ENCODE peak calls at places on chromosome 6, in ten cellular contexts. Q is SW480; O is NCI-H2081 treated with DMSO at 0.1 percent for 48 hours; Y is epithelial cell of esophagus; D is AML-193; B is fibroblast of the conjunctiva; M is activated CD4-positive, alpha-beta T cell treated with anti-CD3 and anti-CD28 coated beads, Interleukin-2, amount 50 U/mL, for 48 hours; J is mucosa of descending colon; F is HCEC 1CT; P is left cardiac atrium. Z is an unnamed sample.

GRCh38 chr6:148304976-148305375 is 37.7 kb upstream of the SASH1 start:
- DNase-seq in Q (no peak), O (no peak), Y (peak; percentile 20), D (no peak), B (no peak), M (no peak), J (no peak), F (peak; percentile 72), P (no peak), Z (no peak)

GRCh38 chr6:3714111-3714510 is 37.4 kb downstream of the PXDC1 start:
- DNase-seq in Q (no peak), O (no peak), Y (no peak), D (no peak), B (no peak), M (no peak), J (no peak), F (no peak), P (no peak), Z (no peak)

GRCh38 chr6:163415620-163416379 is 1.3 kb downstream of the QKI start:
- DNase-seq in Q (peak; percentile 4), O (no peak), Y (peak; percentile 70), D (no peak), B (no peak), M (peak; percentile 35), J (peak; percentile 42), F (peak; percentile 52), P (peak; percentile 56), Z (peak; percentile 58)

GRCh38 chr6:89874438-89874837 is 19.8 kb upstream of the GJA10 start:
- DNase-seq in Q (no peak), O (no peak), Y (no peak), D (no peak), B (no peak), M (no peak), J (no peak), F (no peak), P (no peak), Z (no peak)

GRCh38 chr6:169701218-169701952 is 444 bp downstream of the WDR27 start:
- DNase-seq in Q (no peak), O (no peak), Y (peak; percentile 18), D (peak; percentile 25), B (no peak), M (peak; percentile 21), J (no peak), F (no peak), P (no peak), Z (no peak)

GRCh38 chr6:3013901-3014674 is 14.4 kb downstream of the NQO2 start:
- DNase-seq in Q (no peak), O (no peak), Y (no peak), D (no peak), B (no peak), M (no peak), J (no peak), F (no peak), P (no peak), Z (no peak)

GRCh38 chr6:43768983-43769525 is 957 bp upstream of the VEGFA start:
- DNase-seq in Q (no peak), O (no peak), Y (no peak), D (no peak), B (peak; percentile 89), M (no peak), J (peak; percentile 62), F (peak; percentile 94), P (peak; percentile 80), Z (peak; percentile 78)

GRCh38 chr6:34536251-34536958 is 19.7 kb downstream of the SPDEF start:
- DNase-seq in Q (no peak), O (peak; percentile 43), Y (peak; percentile 36), D (no peak), B (no peak), M (no peak), J (peak; percentile 81), F (no peak), P (no peak), Z (no peak)

GRCh38 chr6:13500264-13500663 is 12.9 kb upstream of the GFOD1 start:
- DNase-seq in Q (no peak), O (no peak), Y (peak; percentile 29), D (no peak), B (no peak), M (no peak), J (no peak), F (no peak), P (no peak), Z (no peak)

GRCh38 chr6:2021713-2022125 is 223.7 kb downstream of the GMDS start:
- DNase-seq in Q (no peak), O (peak; percentile 82), Y (peak; percentile 94), D (peak; percentile 55), B (peak; percentile 60), M (no peak), J (peak; percentile 87), F (peak; percentile 53), P (peak; percentile 81), Z (peak; percentile 80)

Z was measured in left ventricle myocardium inferior.